ENCODE peak calls at places on chromosomes 11 and 22, in six cellular contexts. One of them, this sample, is unnamed.

GRCh38 chr22:24325105-24325757 is 54.6 kb downstream of the SPECC1L start:
- DNase-seq in activated CD4-positive, alpha-beta T cell treated with anti-CD3 and anti-CD28 coated beads, Interleukin-2, amount 50 U/mL, for 24 hours: peak; percentile 21
- DNase-seq in NCI-H2227 treated with DMSO at 0.1 percent for 48 hours: peak; percentile 4
- DNase-seq in GM03348: peak; percentile 84
- DNase-seq in nephron progenitor cell: no peak
- DNase-seq in activated naive CD8-positive, alpha-beta T cell treated with anti-CD3 and anti-CD28 coated beads for 36 hours: no peak
- DNase-seq in this sample: peak; percentile 53

GRCh38 chr11:46346886-46347636 is at the start of gene DGKZ:
- DNase-seq in activated naive CD8-positive, alpha-beta T cell treated with anti-CD3 and anti-CD28 coated beads for 36 hours: peak; percentile 96
- DNase-seq in GM03348: peak; percentile 98
- DNase-seq in activated CD4-positive, alpha-beta T cell treated with anti-CD3 and anti-CD28 coated beads, Interleukin-2, amount 50 U/mL, for 24 hours: peak; percentile 78
- DNase-seq in nephron progenitor cell: peak; percentile 92
- DNase-seq in NCI-H2227 treated with DMSO at 0.1 percent for 48 hours: peak; percentile 84
- DNase-seq in this sample: peak; percentile 78

GRCh38 chr11:125170406-125171031 is 6.0 kb downstream of the PKNOX2 start:
- DNase-seq in activated CD4-positive, alpha-beta T cell treated with anti-CD3 and anti-CD28 coated beads, Interleukin-2, amount 50 U/mL, for 24 hours: no peak
- DNase-seq in NCI-H2227 treated with DMSO at 0.1 percent for 48 hours: no peak
- DNase-seq in GM03348: no peak
- DNase-seq in nephron progenitor cell: peak; percentile 54
- DNase-seq in activated naive CD8-positive, alpha-beta T cell treated with anti-CD3 and anti-CD28 coated beads for 36 hours: no peak
- DNase-seq in this sample: no peak

GRCh38 chr22:45993143-45993692 is 16.3 kb upstream of the WNT7B start:
- DNase-seq in activated naive CD8-positive, alpha-beta T cell treated with anti-CD3 and anti-CD28 coated beads for 36 hours: no peak
- DNase-seq in nephron progenitor cell: no peak
- DNase-seq in NCI-H2227 treated with DMSO at 0.1 percent for 48 hours: no peak
- DNase-seq in GM03348: no peak
- DNase-seq in activated CD4-positive, alpha-beta T cell treated with anti-CD3 and anti-CD28 coated beads, Interleukin-2, amount 50 U/mL, for 24 hours: no peak
- DNase-seq in this sample: no peak

GRCh38 chr22:22721681-22722309 is 77.4 kb downstream of the GGTLC2 start:
- DNase-seq in GM03348: no peak
- DNase-seq in activated naive CD8-positive, alpha-beta T cell treated with anti-CD3 and anti-CD28 coated beads for 36 hours: peak; percentile 58
- DNase-seq in nephron progenitor cell: no peak
- DNase-seq in NCI-H2227 treated with DMSO at 0.1 percent for 48 hours: no peak
- DNase-seq in activated CD4-positive, alpha-beta T cell treated with anti-CD3 and anti-CD28 coated beads, Interleukin-2, amount 50 U/mL, for 24 hours: peak; percentile 68
- DNase-seq in this sample: no peak

GRCh38 chr11:69044111-69045013 is 4.4 kb upstream of the TPCN2 start:
- DNase-seq in GM03348: peak; percentile 89
- DNase-seq in nephron progenitor cell: peak; percentile 66
- DNase-seq in NCI-H2227 treated with DMSO at 0.1 percent for 48 hours: peak; percentile 24
- DNase-seq in activated CD4-positive, alpha-beta T cell treated with anti-CD3 and anti-CD28 coated beads, Interleukin-2, amount 50 U/mL, for 24 hours: no peak
- DNase-seq in activated naive CD8-positive, alpha-beta T cell treated with anti-CD3 and anti-CD28 coated beads for 36 hours: no peak
- DNase-seq in this sample: peak; percentile 37

GRCh38 chr22:28799125-28799833 is 1.1 kb downstream of the XBP1 start:
- DNase-seq in activated naive CD8-positive, alpha-beta T cell treated with anti-CD3 and anti-CD28 coated beads for 36 hours: peak; percentile 40
- DNase-seq in nephron progenitor cell: no peak
- DNase-seq in NCI-H2227 treated with DMSO at 0.1 percent for 48 hours: no peak
- DNase-seq in GM03348: peak; percentile 86
- DNase-seq in activated CD4-positive, alpha-beta T cell treated with anti-CD3 and anti-CD28 coated beads, Interleukin-2, amount 50 U/mL, for 24 hours: no peak
- DNase-seq in this sample: peak; percentile 43

GRCh38 chr11:10392680-10393079 is 62.4 kb upstream of the AMPD3 start:
- DNase-seq in NCI-H2227 treated with DMSO at 0.1 percent for 48 hours: no peak
- DNase-seq in nephron progenitor cell: no peak
- DNase-seq in GM03348: peak; percentile 36
- DNase-seq in activated CD4-positive, alpha-beta T cell treated with anti-CD3 and anti-CD28 coated beads, Interleukin-2, amount 50 U/mL, for 24 hours: no peak
- DNase-seq in activated naive CD8-positive, alpha-beta T cell treated with anti-CD3 and anti-CD28 coated beads for 36 hours: no peak
- DNase-seq in this sample: no peak

GRCh38 chr22:31929126-31929928 is 15.0 kb upstream of the YWHAH start:
- DNase-seq in nephron progenitor cell: peak; percentile 25
- DNase-seq in activated naive CD8-positive, alpha-beta T cell treated with anti-CD3 and anti-CD28 coated beads for 36 hours: no peak
- DNase-seq in GM03348: peak; percentile 30
- DNase-seq in NCI-H2227 treated with DMSO at 0.1 percent for 48 hours: no peak
- DNase-seq in activated CD4-positive, alpha-beta T cell treated with anti-CD3 and anti-CD28 coated beads, Interleukin-2, amount 50 U/mL, for 24 hours: no peak
- DNase-seq in this sample: peak; percentile 92

GRCh38 chr11:95925011-95925410 is 1.1 kb upstream of the MTMR2 start:
- DNase-seq in NCI-H2227 treated with DMSO at 0.1 percent for 48 hours: peak; percentile 10
- DNase-seq in activated CD4-positive, alpha-beta T cell treated with anti-CD3 and anti-CD28 coated beads, Interleukin-2, amount 50 U/mL, for 24 hours: no peak
- DNase-seq in GM03348: peak; percentile 20
- DNase-seq in activated naive CD8-positive, alpha-beta T cell treated with anti-CD3 and anti-CD28 coated beads for 36 hours: no peak
- DNase-seq in nephron progenitor cell: no peak
- DNase-seq in this sample: no peak

GRCh38 chr22:27203276-27203660 is 545.9 kb downstream of the MIAT start:
- DNase-seq in nephron progenitor cell: no peak
- DNase-seq in NCI-H2227 treated with DMSO at 0.1 percent for 48 hours: no peak
- DNase-seq in activated CD4-positive, alpha-beta T cell treated with anti-CD3 and anti-CD28 coated beads, Interleukin-2, amount 50 U/mL, for 24 hours: no peak
- DNase-seq in activated naive CD8-positive, alpha-beta T cell treated with anti-CD3 and anti-CD28 coated beads for 36 hours: no peak
- DNase-seq in GM03348: no peak
- DNase-seq in this sample: no peak

GRCh38 chr22:49382451-49382735 is 445.3 kb downstream of the BRD1 start:
- DNase-seq in nephron progenitor cell: no peak
- DNase-seq in activated naive CD8-positive, alpha-beta T cell treated with anti-CD3 and anti-CD28 coated beads for 36 hours: no peak
- DNase-seq in activated CD4-positive, alpha-beta T cell treated with anti-CD3 and anti-CD28 coated beads, Interleukin-2, amount 50 U/mL, for 24 hours: no peak
- DNase-seq in GM03348: no peak
- DNase-seq in NCI-H2227 treated with DMSO at 0.1 percent for 48 hours: no peak
- DNase-seq in this sample: no peak

GRCh38 chr11:118898400-118899295 is 15.0 kb downstream of the CXCR5 start:
- DNase-seq in GM03348: no peak
- DNase-seq in nephron progenitor cell: no peak
- DNase-seq in NCI-H2227 treated with DMSO at 0.1 percent for 48 hours: no peak
- DNase-seq in activated naive CD8-positive, alpha-beta T cell treated with anti-CD3 and anti-CD28 coated beads for 36 hours: no peak
- DNase-seq in activated CD4-positive, alpha-beta T cell treated with anti-CD3 and anti-CD28 coated beads, Interleukin-2, amount 50 U/mL, for 24 hours: no peak
- DNase-seq in this sample: no peak

GRCh38 chr11:125871391-125872137 is 15.9 kb upstream of the HYLS1 start:
- DNase-seq in activated naive CD8-positive, alpha-beta T cell treated with anti-CD3 and anti-CD28 coated beads for 36 hours: no peak
- DNase-seq in GM03348: peak; percentile 56
- DNase-seq in nephron progenitor cell: peak; percentile 66
- DNase-seq in NCI-H2227 treated with DMSO at 0.1 percent for 48 hours: no peak
- DNase-seq in activated CD4-positive, alpha-beta T cell treated with anti-CD3 and anti-CD28 coated beads, Interleukin-2, amount 50 U/mL, for 24 hours: no peak
- DNase-seq in this sample: peak; percentile 34

GRCh38 chr11:2076441-2076840 is 62.7 kb downstream of the IGF2 start:
- DNase-seq in activated CD4-positive, alpha-beta T cell treated with anti-CD3 and anti-CD28 coated beads, Interleukin-2, amount 50 U/mL, for 24 hours: no peak
- DNase-seq in GM03348: no peak
- DNase-seq in NCI-H2227 treated with DMSO at 0.1 percent for 48 hours: no peak
- DNase-seq in activated naive CD8-positive, alpha-beta T cell treated with anti-CD3 and anti-CD28 coated beads for 36 hours: no peak
- DNase-seq in nephron progenitor cell: no peak
- DNase-seq in this sample: no peak

GRCh38 chr11:2928605-2929510 is at the start of gene PHLDA2:
- DNase-seq in NCI-H2227 treated with DMSO at 0.1 percent for 48 hours: peak; percentile 18
- DNase-seq in activated CD4-positive, alpha-beta T cell treated with anti-CD3 and anti-CD28 coated beads, Interleukin-2, amount 50 U/mL, for 24 hours: peak; percentile 39
- DNase-seq in activated naive CD8-positive, alpha-beta T cell treated with anti-CD3 and anti-CD28 coated beads for 36 hours: peak; percentile 68
- DNase-seq in nephron progenitor cell: peak; percentile 59
- DNase-seq in GM03348: peak; percentile 88
- DNase-seq in this sample: no peak

GRCh38 chr11:100208207-100208606 is 478.9 kb upstream of the ARHGAP42 start:
- DNase-seq in nephron progenitor cell: no peak
- DNase-seq in GM03348: no peak
- DNase-seq in activated CD4-positive, alpha-beta T cell treated with anti-CD3 and anti-CD28 coated beads, Interleukin-2, amount 50 U/mL, for 24 hours: no peak
- DNase-seq in activated naive CD8-positive, alpha-beta T cell treated with anti-CD3 and anti-CD28 coated beads for 36 hours: no peak
- DNase-seq in NCI-H2227 treated with DMSO at 0.1 percent for 48 hours: no peak
- DNase-seq in this sample: no peak

GRCh38 chr11:69080361-69080973 is 31.7 kb downstream of the TPCN2 start:
- DNase-seq in nephron progenitor cell: no peak
- DNase-seq in NCI-H2227 treated with DMSO at 0.1 percent for 48 hours: no peak
- DNase-seq in activated naive CD8-positive, alpha-beta T cell treated with anti-CD3 and anti-CD28 coated beads for 36 hours: no peak
- DNase-seq in GM03348: peak; percentile 71
- DNase-seq in activated CD4-positive, alpha-beta T cell treated with anti-CD3 and anti-CD28 coated beads, Interleukin-2, amount 50 U/mL, for 24 hours: no peak
- DNase-seq in this sample: no peak

GRCh38 chr11:66956689-66957290 is 1.4 kb downstream of the PC start:
- DNase-seq in NCI-H2227 treated with DMSO at 0.1 percent for 48 hours: no peak
- DNase-seq in GM03348: peak; percentile 58
- DNase-seq in activated CD4-positive, alpha-beta T cell treated with anti-CD3 and anti-CD28 coated beads, Interleukin-2, amount 50 U/mL, for 24 hours: no peak
- DNase-seq in activated naive CD8-positive, alpha-beta T cell treated with anti-CD3 and anti-CD28 coated beads for 36 hours: no peak
- DNase-seq in nephron progenitor cell: peak; percentile 26
- DNase-seq in this sample: no peak

GRCh38 chr11:129613076-129613475 is 202.6 kb upstream of the TMEM45B start:
- DNase-seq in activated naive CD8-positive, alpha-beta T cell treated with anti-CD3 and anti-CD28 coated beads for 36 hours: no peak
- DNase-seq in activated CD4-positive, alpha-beta T cell treated with anti-CD3 and anti-CD28 coated beads, Interleukin-2, amount 50 U/mL, for 24 hours: no peak
- DNase-seq in NCI-H2227 treated with DMSO at 0.1 percent for 48 hours: no peak
- DNase-seq in nephron progenitor cell: no peak
- DNase-seq in GM03348: no peak
- DNase-seq in this sample: no peak

GRCh38 chr22:38311331-38311635 is 6.0 kb downstream of the CSNK1E start:
- DNase-seq in nephron progenitor cell: no peak
- DNase-seq in activated CD4-positive, alpha-beta T cell treated with anti-CD3 and anti-CD28 coated beads, Interleukin-2, amount 50 U/mL, for 24 hours: no peak
- DNase-seq in activated naive CD8-positive, alpha-beta T cell treated with anti-CD3 and anti-CD28 coated beads for 36 hours: no peak
- DNase-seq in GM03348: no peak
- DNase-seq in NCI-H2227 treated with DMSO at 0.1 percent for 48 hours: no peak
- DNase-seq in this sample: no peak

GRCh38 chr11:94840209-94840608 is 72.1 kb downstream of the AMOTL1 start:
- DNase-seq in activated naive CD8-positive, alpha-beta T cell treated with anti-CD3 and anti-CD28 coated beads for 36 hours: no peak
- DNase-seq in nephron progenitor cell: no peak
- DNase-seq in activated CD4-positive, alpha-beta T cell treated with anti-CD3 and anti-CD28 coated beads, Interleukin-2, amount 50 U/mL, for 24 hours: no peak
- DNase-seq in NCI-H2227 treated with DMSO at 0.1 percent for 48 hours: no peak
- DNase-seq in GM03348: peak; percentile 13
- DNase-seq in this sample: no peak